ENCODE peak calls at places on chromosomes 6 and 20, in nine cellular contexts. I is BJ, X is gastrocnemius medialis, B is lower lobe of right lung, R is stomach, D is psoas muscle, L is cardiac muscle cell, P is lung, M is heart right ventricle. C is an unnamed sample.

GRCh38 chr6:71421611-71422010 is 133.0 kb downstream of the OGFRL1 start:
- DNase-seq in D (no peak), X (no peak), L (no peak), M (no peak), B (no peak), P (no peak), I (no peak), R (no peak), C (no peak)

GRCh38 chr20:50731930-50732690 is 730 bp downstream of the PARD6B start:
- DNase-seq in X (no peak), M (no peak), B (no peak), L (no peak), I (no peak), D (no peak), P (no peak), R (no peak), C (no peak)

GRCh38 chr6:33622456-33623431 is 1.6 kb downstream of the ITPR3 start:
- DNase-seq in L (no peak), P (peak; percentile 50), R (peak; percentile 63), M (no peak), X (no peak), D (peak; percentile 53), B (peak; percentile 59), I (no peak), C (no peak)

GRCh38 chr20:25389381-25389857 is 1.2 kb downstream of the ABHD12 start:
- DNase-seq in R (no peak), M (no peak), B (no peak), X (no peak), D (no peak), L (peak; percentile 34), I (no peak), P (peak; percentile 29), C (no peak)

GRCh38 chr6:75532521-75532920 is 38.9 kb upstream of the FILIP1 start:
- DNase-seq in P (no peak), R (no peak), I (no peak), X (no peak), M (no peak), D (no peak), L (peak; percentile 63), B (no peak), C (peak; percentile 19)

GRCh38 chr6:121686611-121687023 is 251.2 kb downstream of the GJA1 start:
- DNase-seq in D (peak; percentile 56), R (no peak), M (peak; percentile 17), I (no peak), L (no peak), X (no peak), B (no peak), P (no peak), C (no peak)

GRCh38 chr6:155872961-155873360 is 417.3 kb upstream of the NOX3 start:
- DNase-seq in R (no peak), B (no peak), M (no peak), L (no peak), D (no peak), I (no peak), P (no peak), X (no peak), C (no peak)

GRCh38 chr6:168979254-168979653 is 274.4 kb downstream of the THBS2 start:
- DNase-seq in X (no peak), D (no peak), R (no peak), L (no peak), P (no peak), M (no peak), I (no peak), B (no peak), C (no peak)

GRCh38 chr6:48403587-48403986 is 292.6 kb upstream of the PTCHD4 start:
- DNase-seq in X (no peak), P (no peak), R (no peak), B (no peak), I (no peak), L (no peak), D (no peak), M (no peak), C (no peak)

DNA sequence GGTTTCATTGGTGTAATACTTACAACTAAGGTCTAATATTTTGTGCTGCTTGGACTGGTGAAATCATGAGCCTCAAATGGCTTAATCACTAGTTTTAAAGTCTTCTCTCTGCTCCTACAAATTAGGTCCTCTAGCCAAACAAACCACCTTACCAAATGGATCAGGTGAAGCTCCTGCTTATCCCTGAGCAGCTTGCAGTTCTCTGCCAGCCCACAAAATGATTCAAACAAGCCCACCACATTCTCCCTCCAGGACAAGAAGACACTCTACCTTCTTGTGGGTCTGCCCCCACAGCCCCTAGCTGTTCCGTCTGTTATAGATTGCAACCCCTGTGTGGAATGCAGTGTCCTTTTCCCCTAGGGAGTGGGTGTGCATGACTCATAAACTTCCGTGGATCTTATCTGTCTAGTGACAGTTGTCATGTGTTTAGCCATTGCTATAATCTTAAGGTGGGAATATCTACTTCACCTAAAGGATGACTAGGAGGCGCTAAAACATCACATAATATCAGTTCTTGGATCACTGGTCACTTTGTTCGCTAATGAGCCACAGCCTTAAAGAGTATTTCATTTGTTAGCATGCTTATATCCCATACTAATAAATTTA is 940.5 kb upstream of the MANEA start:
- DNase-seq in D (no peak), B (no peak), X (no peak), R (no peak), M (no peak), P (no peak), L (no peak), I (no peak), C (no peak)
- TF ChIP-seq CTCF in D (no peak), B (no peak), X (no peak), R (no peak), M (no peak), P (no peak), L (no peak), I (no peak), C (peak; percentile 26)

GRCh38 chr20:31722388-31723281 is at the start of gene BCL2L1:
- DNase-seq in P (peak; percentile 89), R (peak; percentile 91), I (no peak), B (peak; percentile 92), L (peak; percentile 91), X (peak; percentile 86), M (peak; percentile 89), D (peak; percentile 94), C (no peak)

GRCh38 chr20:31719644-31720485 is 2.8 kb downstream of the BCL2L1 start:
- DNase-seq in P (peak; percentile 49), D (no peak), X (no peak), B (no peak), I (no peak), R (peak; percentile 53), L (no peak), M (no peak), C (peak; percentile 88)

GRCh38 chr20:31721408-31722332 is 998 bp downstream of the BCL2L1 start:
- DNase-seq in D (peak; percentile 70), I (no peak), B (peak; percentile 53), X (no peak), M (peak; percentile 40), R (peak; percentile 43), L (no peak), P (no peak), C (no peak)

GRCh38 chr20:31720486-31721407 is 1.9 kb downstream of the BCL2L1 start:
- DNase-seq in P (no peak), I (no peak), R (peak; percentile 36), M (no peak), L (no peak), D (no peak), X (no peak), B (no peak), C (no peak)

GRCh38 chr20:31723282-31724078 is 812 bp upstream of the BCL2L1 start:
- DNase-seq in M (peak; percentile 99), B (peak; percentile 98), I (peak; percentile 77), D (peak; percentile 99), P (peak; percentile 97), L (peak; percentile 99), X (peak; percentile 98), R (peak; percentile 97), C (peak; percentile 87)
- H3K4me3 ChIP-seq in M (peak overlapping the region; percentile 84), B (peak overlapping the region; percentile 98), I (peak overlapping the region; percentile 84), D (peak overlapping the region; percentile 85), P (peak overlapping the region; percentile 83), L (peak overlapping the region; percentile 68), X (peak overlapping the region; percentile 76), R (peak overlapping the region; percentile 73), C (peak overlapping the region; percentile 75)

GRCh38 chr20:667351-668034 is 8.1 kb downstream of the SCRT2 start:
- DNase-seq in X (no peak), R (peak; percentile 68), B (peak; percentile 81), M (peak; percentile 75), I (no peak), P (peak; percentile 52), L (peak; percentile 46), D (peak; percentile 82), C (no peak)
- H3K27me3 ChIP-seq in X (peaks cover 34% of the 10 kb centered on the region), R (peaks cover 80% of the 10 kb centered on the region), B (peaks cover 84% of the 10 kb centered on the region), M (peaks cover 47% of the 10 kb centered on the region), I (peaks cover 32% of the 10 kb centered on the region), P (peaks cover 7% of the 10 kb centered on the region), L (peaks cover 4% of the 10 kb centered on the region), D (no peaks in the 10 kb centered on the region), C (peaks cover 75% of the 10 kb centered on the region)

GRCh38 chr6:13526718-13527668 is 39.6 kb upstream of the GFOD1 start:
- DNase-seq in P (no peak), D (peak; percentile 78), X (peak; percentile 55), R (no peak), L (peak; percentile 9), I (no peak), M (peak; percentile 31), B (peak; percentile 51), C (no peak)
- TF ChIP-seq CTCF in P (no peak), D (no peak), X (no peak), R (no peak), L (no peak), I (no peak), M (no peak), B (no peak), C (no peak)

GRCh38 chr6:39820553-39820952 is 28.4 kb downstream of the DAAM2 start:
- DNase-seq in B (no peak), D (no peak), L (no peak), I (no peak), R (no peak), P (no peak), M (no peak), X (no peak), C (no peak)
- H3K4me3 ChIP-seq in B (peak overlapping the region; percentile 27), D (no peak overlapping the region), L (no peak overlapping the region), I (no peak overlapping the region), R (no peak overlapping the region), P (no peak overlapping the region), M (peak overlapping the region; percentile 33), X (peak overlapping the region; percentile 55), C (no peak overlapping the region)

DNA sequence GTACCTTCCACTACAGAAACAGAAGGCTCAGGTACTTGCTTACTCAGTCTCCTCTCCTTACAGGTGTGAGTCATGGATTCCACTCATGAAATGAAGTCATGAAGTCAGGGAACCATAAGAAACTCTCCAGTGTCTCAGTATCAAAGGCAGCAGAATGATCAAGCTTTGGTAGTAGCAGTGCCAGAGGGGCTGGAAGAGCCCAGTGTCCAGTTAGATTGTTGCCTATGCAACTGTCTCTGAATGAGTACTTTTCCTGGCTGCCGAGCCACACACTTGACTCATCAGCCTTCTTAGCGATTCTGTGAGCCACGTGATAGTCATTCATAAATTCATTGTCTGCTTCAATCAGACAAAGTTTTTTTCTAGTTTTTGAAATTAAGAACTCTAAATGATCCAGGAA is 52.2 kb upstream of the DTNBP1 start:
- DNase-seq in M (no peak), D (no peak), I (no peak), X (peak; percentile 6), P (no peak), L (peak; percentile 27), R (no peak), B (no peak), C (peak; percentile 64)
- H3K27me3 ChIP-seq in M (no peaks in the 10 kb centered on the region), D (no peaks in the 10 kb centered on the region), I (no peaks in the 10 kb centered on the region), X (no peaks in the 10 kb centered on the region), P (no peaks in the 10 kb centered on the region), L (no peaks in the 10 kb centered on the region), R (no peaks in the 10 kb centered on the region), B (no peaks in the 10 kb centered on the region), C (no peaks in the 10 kb centered on the region)